ENCODE peak calls at places on chromosomes 7 and 10, in five cellular contexts. One of them, this sample, is unnamed.

GRCh38 chr10:8508882-8509281 is 454.4 kb downstream of the GATA3 start:
- DNase-seq in GM12892: no peak
- DNase-seq in ovary: no peak
- DNase-seq in suprapubic skin: no peak
- DNase-seq in gastrocnemius medialis: no peak
- DNase-seq in this sample: no peak

GRCh38 chr10:24561453-24561852 is 162.2 kb downstream of the ARHGAP21 start:
- DNase-seq in GM12892: no peak
- DNase-seq in ovary: no peak
- DNase-seq in suprapubic skin: no peak
- DNase-seq in gastrocnemius medialis: no peak
- DNase-seq in this sample: no peak

GRCh38 chr10:114751856-114752255 is 69.7 kb upstream of the FHIP2A start:
- DNase-seq in GM12892: no peak
- DNase-seq in ovary: no peak
- DNase-seq in suprapubic skin: no peak
- DNase-seq in gastrocnemius medialis: no peak
- DNase-seq in this sample: no peak

GRCh38 chr7:23065974-23066373 is 39.6 kb upstream of the KLHL7 start:
- DNase-seq in GM12892: no peak
- DNase-seq in ovary: no peak
- DNase-seq in suprapubic skin: no peak
- DNase-seq in gastrocnemius medialis: no peak
- DNase-seq in this sample: no peak

GRCh38 chr7:12761691-12762090 is 74.3 kb downstream of the ARL4A start:
- DNase-seq in GM12892: no peak
- DNase-seq in ovary: no peak
- DNase-seq in suprapubic skin: no peak
- DNase-seq in gastrocnemius medialis: no peak
- DNase-seq in this sample: no peak

GRCh38 chr10:113578766-113579165 is 25.9 kb downstream of the HABP2 start:
- DNase-seq in GM12892: no peak
- DNase-seq in ovary: no peak
- DNase-seq in suprapubic skin: no peak
- DNase-seq in gastrocnemius medialis: peak
- DNase-seq in this sample: no peak

GRCh38 chr7:113100091-113100723 is 13.6 kb upstream of the GPR85 start:
- DNase-seq in GM12892: no peak
- DNase-seq in ovary: no peak
- DNase-seq in suprapubic skin: no peak
- DNase-seq in gastrocnemius medialis: no peak
- DNase-seq in this sample: no peak

GRCh38 chr10:70324341-70324861 is 40.6 kb upstream of the NPFFR1 start:
- DNase-seq in GM12892: peak
- DNase-seq in ovary: no peak
- DNase-seq in suprapubic skin: no peak
- DNase-seq in gastrocnemius medialis: no peak
- DNase-seq in this sample: no peak

GRCh38 chr7:91603707-91604106 is 276.8 kb downstream of the MTERF1 start:
- DNase-seq in GM12892: no peak
- DNase-seq in ovary: no peak
- DNase-seq in suprapubic skin: no peak
- DNase-seq in gastrocnemius medialis: no peak
- DNase-seq in this sample: no peak

GRCh38 chr7:30726296-30727006 is 25.5 kb upstream of the INMT start:
- DNase-seq in GM12892: no peak
- DNase-seq in ovary: no peak
- DNase-seq in suprapubic skin: no peak
- DNase-seq in gastrocnemius medialis: no peak
- DNase-seq in this sample: no peak

GRCh38 chr10:118698421-118698820 is 56.3 kb downstream of the CACUL1 start:
- DNase-seq in GM12892: no peak
- DNase-seq in ovary: no peak
- DNase-seq in suprapubic skin: no peak
- DNase-seq in gastrocnemius medialis: no peak
- DNase-seq in this sample: peak

GRCh38 chr7:123811056-123811455 is 33.9 kb upstream of the HYAL4 start:
- DNase-seq in GM12892: no peak
- DNase-seq in ovary: no peak
- DNase-seq in suprapubic skin: no peak
- DNase-seq in gastrocnemius medialis: no peak
- DNase-seq in this sample: no peak

GRCh38 chr10:100027416-100027815 is 17.7 kb upstream of the DNMBP start:
- DNase-seq in GM12892: no peak
- DNase-seq in ovary: no peak
- DNase-seq in suprapubic skin: no peak
- DNase-seq in gastrocnemius medialis: no peak
- DNase-seq in this sample: no peak

GRCh38 chr7:69172357-69173098 is 425.7 kb upstream of the AUTS2 start:
- DNase-seq in GM12892: no peak
- DNase-seq in ovary: no peak
- DNase-seq in suprapubic skin: no peak
- DNase-seq in gastrocnemius medialis: no peak
- DNase-seq in this sample: no peak

GRCh38 chr10:43221419-43222293 is 45.2 kb downstream of the RASGEF1A start:
- DNase-seq in GM12892: no peak
- DNase-seq in ovary: no peak
- DNase-seq in suprapubic skin: peak
- DNase-seq in gastrocnemius medialis: no peak
- DNase-seq in this sample: no peak

GRCh38 chr10:43377393-43377883 is 6.0 kb downstream of the FXYD4 start:
- DNase-seq in GM12892: no peak
- DNase-seq in ovary: no peak
- DNase-seq in suprapubic skin: no peak
- DNase-seq in gastrocnemius medialis: no peak
- DNase-seq in this sample: no peak

GRCh38 chr10:17075975-17076374 is 53.6 kb downstream of the CUBN start:
- DNase-seq in GM12892: no peak
- DNase-seq in ovary: no peak
- DNase-seq in suprapubic skin: no peak
- DNase-seq in gastrocnemius medialis: no peak
- DNase-seq in this sample: no peak

DNA sequence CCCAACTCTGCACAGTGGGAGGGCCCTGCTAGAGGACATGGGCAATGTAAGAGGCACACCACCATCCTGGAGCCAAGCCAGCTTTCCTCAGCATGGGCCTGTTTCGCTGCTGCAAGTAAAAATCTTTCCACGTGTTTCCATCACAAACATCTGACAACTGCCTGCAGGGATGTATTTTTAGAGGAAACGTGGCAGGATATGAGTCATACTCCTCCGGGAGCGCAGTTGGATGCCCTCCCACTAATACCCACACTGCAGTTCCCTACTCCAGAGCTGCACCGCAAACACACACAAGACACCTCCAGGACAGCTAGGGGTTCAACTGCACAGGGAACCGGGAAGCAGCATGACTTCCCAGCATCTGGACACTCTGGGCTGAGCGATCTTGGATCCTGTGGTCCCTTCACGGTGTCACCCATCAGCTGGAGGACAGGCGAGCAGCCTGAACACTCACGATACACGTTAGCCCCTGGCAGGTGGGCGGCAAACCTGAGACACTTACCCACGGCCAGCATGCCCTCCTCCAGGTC is 26.1 kb downstream of the PLAC9 start:
- DNase-seq in GM12892: no peak
- DNase-seq in ovary: peak
- DNase-seq in suprapubic skin: peak
- DNase-seq in gastrocnemius medialis: peak
- DNase-seq in this sample: peak
- TF ChIP-seq POLR2A in GM12892: no peak
- TF ChIP-seq POLR2A in ovary: no peak
- TF ChIP-seq POLR2A in suprapubic skin: no peak
- TF ChIP-seq POLR2A in gastrocnemius medialis: peak
- TF ChIP-seq POLR2A in this sample: no peak

GRCh38 chr7:25895792-25896171 is 256.2 kb upstream of the NFE2L3 start:
- DNase-seq in GM12892: no peak
- DNase-seq in ovary: no peak
- DNase-seq in suprapubic skin: no peak
- DNase-seq in gastrocnemius medialis: no peak
- DNase-seq in this sample: no peak
- TF ChIP-seq POLR2A in GM12892: no peak
- TF ChIP-seq POLR2A in ovary: no peak
- TF ChIP-seq POLR2A in suprapubic skin: no peak
- TF ChIP-seq POLR2A in gastrocnemius medialis: no peak
- TF ChIP-seq POLR2A in this sample: no peak

GRCh38 chr10:3636356-3637181 is 148.4 kb downstream of the KLF6 start:
- DNase-seq in GM12892: no peak
- DNase-seq in ovary: no peak
- DNase-seq in suprapubic skin: peak
- DNase-seq in gastrocnemius medialis: no peak
- DNase-seq in this sample: peak
- TF ChIP-seq POLR2A in GM12892: no peak
- TF ChIP-seq POLR2A in ovary: no peak
- TF ChIP-seq POLR2A in suprapubic skin: no peak
- TF ChIP-seq POLR2A in gastrocnemius medialis: no peak
- TF ChIP-seq POLR2A in this sample: no peak

DNA sequence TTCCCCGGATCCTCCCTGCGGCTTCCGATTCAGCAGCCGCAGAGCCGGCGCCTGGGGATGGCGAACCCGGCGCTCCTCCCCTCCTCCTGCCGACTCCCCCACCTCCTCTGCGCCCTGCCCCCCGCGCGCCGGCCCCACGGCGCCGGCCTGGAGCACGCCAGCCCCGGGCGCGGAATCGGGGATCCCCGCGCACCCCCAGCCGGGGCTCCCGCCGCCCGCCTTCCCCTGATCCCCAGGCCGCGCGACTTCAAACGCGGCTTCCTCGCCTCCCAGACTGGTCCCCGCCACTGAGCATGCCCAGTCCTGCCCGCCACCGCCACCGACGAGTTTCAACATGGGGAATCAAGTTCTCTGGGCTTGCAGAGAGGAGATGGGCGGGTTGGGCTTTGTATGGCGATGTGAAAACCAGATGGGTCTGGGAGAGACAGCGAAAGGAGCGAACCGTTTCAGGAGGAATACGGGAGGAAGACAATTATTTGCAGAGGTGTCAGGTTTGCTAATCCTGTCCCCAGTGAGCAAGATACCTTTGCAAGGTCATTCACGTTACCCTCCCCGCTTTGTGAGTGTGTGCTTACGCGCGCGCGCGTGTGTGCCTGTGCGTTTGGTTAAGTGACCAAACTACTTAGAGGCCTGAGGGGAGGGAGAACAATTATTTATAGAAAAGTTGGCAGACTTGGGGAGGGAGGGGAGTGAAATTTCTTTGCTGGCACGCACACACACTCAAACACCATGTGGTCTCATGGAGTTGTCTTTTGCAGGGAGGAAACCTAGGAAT is at the start of gene PANK1:
- DNase-seq in GM12892: peak
- DNase-seq in ovary: peak
- DNase-seq in suprapubic skin: peak
- DNase-seq in gastrocnemius medialis: peak
- DNase-seq in this sample: peak
- TF ChIP-seq POLR2A in GM12892: no peak
- TF ChIP-seq POLR2A in ovary: no peak
- TF ChIP-seq POLR2A in suprapubic skin: no peak
- TF ChIP-seq POLR2A in gastrocnemius medialis: peak
- TF ChIP-seq POLR2A in this sample: no peak

DNA sequence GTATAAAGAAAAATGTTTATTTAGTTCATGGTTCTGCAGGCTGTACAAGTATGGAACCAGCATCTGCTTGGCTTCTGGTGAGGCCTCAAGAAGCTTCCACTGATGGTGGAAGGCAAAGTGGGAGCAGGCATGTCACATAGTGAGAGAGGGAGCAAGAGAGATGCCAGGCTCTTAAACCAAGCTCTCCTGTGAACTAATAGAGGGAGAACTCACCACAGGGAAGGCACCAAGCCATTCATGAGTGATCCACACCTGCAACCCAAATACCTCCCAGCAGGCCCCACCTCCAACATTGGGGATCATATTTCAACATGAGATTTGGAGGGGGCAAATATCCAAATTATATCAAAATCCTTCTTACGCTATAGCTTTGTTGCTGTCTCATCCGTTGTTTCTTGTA is 113.1 kb downstream of the CPED1 start:
- DNase-seq in GM12892: no peak
- DNase-seq in ovary: no peak
- DNase-seq in suprapubic skin: no peak
- DNase-seq in gastrocnemius medialis: no peak
- DNase-seq in this sample: no peak
- TF ChIP-seq POLR2A in GM12892: no peak
- TF ChIP-seq POLR2A in ovary: no peak
- TF ChIP-seq POLR2A in suprapubic skin: no peak
- TF ChIP-seq POLR2A in gastrocnemius medialis: no peak
- TF ChIP-seq POLR2A in this sample: no peak

GRCh38 chr7:38274493-38274892 is 1.1 kb upstream of the TARP start:
- DNase-seq in GM12892: no peak
- DNase-seq in ovary: no peak
- DNase-seq in suprapubic skin: no peak
- DNase-seq in gastrocnemius medialis: no peak
- DNase-seq in this sample: no peak
- TF ChIP-seq POLR2A in GM12892: no peak
- TF ChIP-seq POLR2A in ovary: no peak
- TF ChIP-seq POLR2A in suprapubic skin: no peak
- TF ChIP-seq POLR2A in gastrocnemius medialis: no peak
- TF ChIP-seq POLR2A in this sample: no peak

GRCh38 chr7:93931655-93932054 is 10.1 kb downstream of the GNG11 start:
- DNase-seq in GM12892: no peak
- DNase-seq in ovary: no peak
- DNase-seq in suprapubic skin: no peak
- DNase-seq in gastrocnemius medialis: no peak
- DNase-seq in this sample: no peak

GRCh38 chr7:93923291-93923690 is 1.8 kb downstream of the GNG11 start:
- DNase-seq in GM12892: no peak
- DNase-seq in ovary: no peak
- DNase-seq in suprapubic skin: no peak
- DNase-seq in gastrocnemius medialis: no peak
- DNase-seq in this sample: no peak

GRCh38 chr7:93927585-93927984 is 6.0 kb downstream of the GNG11 start:
- DNase-seq in GM12892: no peak
- DNase-seq in ovary: no peak
- DNase-seq in suprapubic skin: no peak
- DNase-seq in gastrocnemius medialis: no peak
- DNase-seq in this sample: no peak

GRCh38 chr7:93923946-93924345 is 2.4 kb downstream of the GNG11 start:
- DNase-seq in GM12892: no peak
- DNase-seq in ovary: no peak
- DNase-seq in suprapubic skin: no peak
- DNase-seq in gastrocnemius medialis: no peak
- DNase-seq in this sample: no peak

DNA sequence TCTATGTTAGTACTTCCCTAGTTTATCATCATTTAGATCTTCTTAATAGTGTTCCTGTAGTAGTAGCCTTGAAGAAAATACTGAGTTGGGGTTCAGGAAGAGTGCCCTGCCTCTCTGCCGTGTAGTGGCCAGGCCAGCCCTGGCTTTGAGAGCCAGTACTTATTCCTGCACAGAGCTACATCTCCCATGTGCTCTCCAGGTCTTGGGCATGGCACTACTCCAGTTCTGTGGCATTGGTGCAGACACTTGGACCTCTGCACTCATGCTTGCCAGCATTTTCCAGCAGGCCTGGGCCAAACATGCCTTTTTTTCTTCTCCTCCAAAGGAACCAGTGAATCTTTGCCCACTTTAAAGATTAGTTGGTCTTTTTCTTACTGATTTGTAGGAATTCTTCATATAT is 5.3 kb downstream of the GNG11 start:
- DNase-seq in GM12892: no peak
- DNase-seq in ovary: no peak
- DNase-seq in suprapubic skin: no peak
- DNase-seq in gastrocnemius medialis: no peak
- DNase-seq in this sample: no peak
- TF ChIP-seq POLR2A in GM12892: no peak
- TF ChIP-seq POLR2A in ovary: no peak
- TF ChIP-seq POLR2A in suprapubic skin: no peak
- TF ChIP-seq POLR2A in gastrocnemius medialis: no peak
- TF ChIP-seq POLR2A in this sample: no peak

GRCh38 chr10:125792342-125793063 is 16.9 kb upstream of the MMP21 start:
- DNase-seq in GM12892: no peak
- DNase-seq in ovary: no peak
- DNase-seq in suprapubic skin: no peak
- DNase-seq in gastrocnemius medialis: no peak
- DNase-seq in this sample: no peak
- TF ChIP-seq POLR2A in GM12892: no peak
- TF ChIP-seq POLR2A in ovary: no peak
- TF ChIP-seq POLR2A in suprapubic skin: no peak
- TF ChIP-seq POLR2A in gastrocnemius medialis: no peak
- TF ChIP-seq POLR2A in this sample: no peak